ENCODE peak calls at places on chromosomes 7 and 10, in nine cellular contexts. C is thyroid gland, Y is spleen, I is astrocyte, G is PC-3, A is psoas muscle, M is tibial artery, N is AG04450, E is hepatocyte. H is an unnamed sample.

GRCh38 chr7:1914321-1914720 is 244.2 kb downstream of the ELFN1 start:
- DNase-seq in I (no peak), A (peak), E (no peak), G (no peak), N (no peak), Y (peak), M (no peak), C (no peak), H (peak)

GRCh38 chr10:11934262-11934661 is 108.3 kb downstream of the UPF2 start:
- DNase-seq in Y (no peak), A (no peak), E (no peak), G (no peak), M (no peak), C (no peak), N (no peak), I (peak), H (no peak)

GRCh38 chr10:110373059-110373458 is 68.3 kb upstream of the SMNDC1 start:
- DNase-seq in E (no peak), Y (no peak), M (no peak), C (no peak), N (no peak), A (no peak), G (no peak), I (peak), H (no peak)

GRCh38 chr7:771241-772004 is 44.3 kb upstream of the PRKAR1B start:
- DNase-seq in I (no peak), N (no peak), E (peak), C (peak), M (peak), Y (no peak), A (peak), G (no peak), H (peak)

GRCh38 chr10:32232378-32232777 is 114.6 kb downstream of the EPC1 start:
- DNase-seq in M (no peak), C (no peak), I (no peak), N (no peak), Y (no peak), E (peak), A (no peak), G (no peak), H (no peak)

GRCh38 chr10:119113805-119114732 is 10.2 kb downstream of the DENND10 start:
- DNase-seq in A (no peak), N (peak), G (peak), C (no peak), I (peak), E (peak), Y (no peak), M (no peak), H (no peak)

GRCh38 chr10:17086865-17087264 is 42.7 kb downstream of the CUBN start:
- DNase-seq in A (no peak), Y (no peak), G (no peak), M (no peak), E (no peak), N (no peak), C (no peak), I (no peak), H (no peak)

GRCh38 chr10:1715821-1716220 is 21.5 kb downstream of the ADARB2 start:
- DNase-seq in Y (no peak), G (peak), I (no peak), E (peak), N (no peak), A (no peak), C (no peak), M (no peak), H (no peak)

GRCh38 chr7:76354516-76354915 is 4.3 kb downstream of the YWHAG start:
- DNase-seq in Y (no peak), I (no peak), A (no peak), E (no peak), N (no peak), M (no peak), G (no peak), C (no peak), H (no peak)

GRCh38 chr10:70634011-70634410 is 31.5 kb upstream of the PRF1 start:
- DNase-seq in I (no peak), G (no peak), Y (no peak), C (no peak), N (no peak), E (no peak), M (no peak), A (no peak), H (no peak)

GRCh38 chr10:91284486-91285090 is 64.1 kb downstream of the PCGF5 start:
- DNase-seq in M (no peak), E (no peak), G (no peak), Y (no peak), I (no peak), C (no peak), N (no peak), A (no peak), H (no peak)

GRCh38 chr7:46215987-46216567 is 295.0 kb upstream of the IGFBP3 start:
- DNase-seq in N (no peak), A (peak), G (no peak), Y (no peak), I (no peak), C (peak), E (peak), M (no peak), H (peak)

GRCh38 chr10:32937824-32938482 is 20.1 kb downstream of the ITGB1 start:
- DNase-seq in A (no peak), G (no peak), I (no peak), E (peak), N (no peak), C (peak), Y (peak), M (no peak), H (no peak)

GRCh38 chr10:24963646-24964045 is 11.2 kb upstream of the PRTFDC1 start:
- DNase-seq in Y (no peak), M (no peak), G (no peak), A (no peak), C (no peak), I (peak), N (no peak), E (no peak), H (no peak)

GRCh38 chr10:12965571-12965970 is 35.9 kb downstream of the CCDC3 start:
- DNase-seq in E (no peak), I (peak), C (no peak), M (no peak), N (peak), Y (no peak), G (peak), A (no peak), H (no peak)

GRCh38 chr10:69731184-69731583 is 70.5 kb upstream of the COL13A1 start:
- DNase-seq in A (no peak), G (peak), C (no peak), N (peak), Y (no peak), E (peak), I (peak), M (no peak), H (no peak)

GRCh38 chr10:120643373-120643772 is 186.3 kb downstream of the PLPP4 start:
- DNase-seq in A (no peak), Y (no peak), C (no peak), N (no peak), I (no peak), E (no peak), M (no peak), G (no peak), H (no peak)

GRCh38 chr10:71878327-71879034 is 27.4 kb upstream of the PSAP start:
- DNase-seq in A (no peak), I (no peak), Y (peak), G (no peak), M (no peak), E (no peak), N (no peak), C (peak), H (no peak)

GRCh38 chr10:73655990-73656298 is at the start of gene SYNPO2L:
- DNase-seq in N (no peak), Y (no peak), A (peak), M (peak), I (no peak), C (no peak), G (no peak), E (no peak), H (peak)

GRCh38 chr10:124145109-124145860 is 51.9 kb upstream of the CHST15 start:
- DNase-seq in N (no peak), C (peak), M (peak), A (peak), G (no peak), I (no peak), Y (peak), E (no peak), H (peak)

GRCh38 chr7:30412810-30413504 is 65.6 kb downstream of the NOD1 start:
- DNase-seq in G (peak), C (peak), N (peak), I (peak), A (no peak), Y (no peak), E (peak), M (peak), H (no peak)

GRCh38 chr10:28991738-28992270 is 297.1 kb upstream of the LYZL1 start:
- DNase-seq in N (no peak), I (peak), A (no peak), C (peak), Y (no peak), E (peak), G (peak), M (no peak), H (peak)

GRCh38 chr7:99407849-99408346 is 499 bp downstream of the PDAP1 start:
- DNase-seq in I (peak), N (no peak), M (peak), E (peak), A (peak), C (peak), G (peak), Y (no peak), H (peak)

GRCh38 chr10:127889605-127890195 is 3.0 kb downstream of the CLRN3 start:
- DNase-seq in N (no peak), A (no peak), E (no peak), I (peak), Y (no peak), M (no peak), C (no peak), G (peak), H (no peak)

GRCh38 chr10:75959209-75959608 is 527.8 kb downstream of the LRMDA start:
- DNase-seq in A (no peak), M (no peak), Y (no peak), C (no peak), E (peak), I (peak), N (peak), G (peak), H (no peak)

GRCh38 chr10:44860811-44861751 is 50.1 kb upstream of the TMEM72 start:
- DNase-seq in Y (no peak), M (peak), E (peak), C (no peak), G (peak), N (no peak), A (peak), I (peak), H (no peak)

GRCh38 chr7:3109516-3109915 is 65.8 kb upstream of the CARD11 start:
- DNase-seq in G (no peak), E (no peak), N (no peak), M (no peak), Y (no peak), A (no peak), C (no peak), I (peak), H (no peak)

GRCh38 chr10:71616817-71617654 is 102.5 kb downstream of the C10orf105 start:
- DNase-seq in I (no peak), G (no peak), C (no peak), N (no peak), M (no peak), Y (no peak), E (no peak), A (no peak), H (no peak)

GRCh38 chr10:121551210-121551609 is 47.0 kb downstream of the FGFR2 start:
- DNase-seq in N (no peak), G (no peak), I (no peak), M (no peak), A (no peak), C (no peak), Y (no peak), E (no peak), H (no peak)

GRCh38 chr7:73668103-73668937 is 689 bp downstream of the VPS37D start:
- DNase-seq in G (no peak), M (no peak), Y (peak), C (no peak), N (no peak), E (peak), A (peak), I (peak), H (peak)

GRCh38 chr7:37411444-37412034 is 37.1 kb downstream of the ELMO1 start:
- DNase-seq in G (no peak), E (no peak), A (no peak), C (no peak), M (no peak), N (no peak), Y (no peak), I (no peak), H (no peak)

GRCh38 chr10:33238643-33239042 is 95.8 kb downstream of the NRP1 start:
- DNase-seq in I (peak), C (no peak), M (no peak), Y (no peak), G (peak), A (no peak), N (peak), E (no peak), H (no peak)

GRCh38 chr7:150896562-150897209 is 44.4 kb downstream of the AOC1 start:
- DNase-seq in A (no peak), G (no peak), N (no peak), M (no peak), I (no peak), Y (no peak), E (no peak), C (no peak), H (no peak)

GRCh38 chr7:90402785-90403173 is 482 bp upstream of the CLDN12 start:
- DNase-seq in G (no peak), M (no peak), I (no peak), N (no peak), Y (no peak), A (no peak), C (no peak), E (no peak), H (no peak)

GRCh38 chr10:73095479-73096021 is 1.1 kb downstream of the P4HA1 start:
- DNase-seq in N (peak), E (peak), C (peak), G (peak), A (no peak), M (peak), Y (no peak), I (peak), H (peak)

GRCh38 chr10:50552771-50553535 is 70.8 kb downstream of the SGMS1 start:
- DNase-seq in C (no peak), Y (no peak), M (no peak), A (no peak), G (peak), N (no peak), I (peak), E (peak), H (no peak)

GRCh38 chr7:99438573-99439480 is at the start of the genes CPSF4 and PTCD1:
- DNase-seq in C (peak), I (peak), G (peak), M (peak), Y (peak), A (peak), N (peak), E (peak), H (peak)

GRCh38 chr7:99919814-99920618 is 686 bp upstream of the TRIM4 start:
- DNase-seq in N (no peak), G (no peak), A (no peak), C (no peak), M (no peak), I (no peak), Y (no peak), E (no peak), H (no peak)

GRCh38 chr10:58189269-58189668 is 78.4 kb downstream of the IPMK start:
- DNase-seq in M (peak), Y (no peak), C (no peak), E (peak), I (peak), A (no peak), N (peak), G (peak), H (no peak)

DNA sequence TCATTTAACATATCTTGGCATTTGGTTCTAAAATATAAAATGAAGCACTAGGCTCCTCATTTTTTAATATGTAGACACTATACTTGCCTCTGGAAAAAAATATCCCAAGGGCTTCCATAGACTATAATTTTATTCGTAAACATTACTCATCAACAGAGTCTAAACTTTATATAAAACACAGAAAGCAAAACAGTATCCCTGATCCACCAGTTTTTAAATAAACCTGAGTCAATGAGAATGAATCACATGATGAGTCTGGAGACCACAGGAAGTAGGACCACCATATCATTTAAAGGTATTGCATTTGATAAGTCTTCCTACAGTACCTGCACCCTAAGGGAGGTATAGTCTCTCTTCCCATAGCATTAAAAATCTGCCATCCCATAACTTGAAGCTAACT is 228.0 kb downstream of the DGKI start:
- DNase-seq in E (no peak), I (no peak), A (no peak), C (no peak), N (no peak), Y (no peak), M (no peak), G (no peak), H (no peak)
- H3K27ac ChIP-seq in E (no peak), I (no peak), A (no peak), C (no peak), N (no peak), Y (no peak), M (no peak), G (no peak), H (no peak)

DNA sequence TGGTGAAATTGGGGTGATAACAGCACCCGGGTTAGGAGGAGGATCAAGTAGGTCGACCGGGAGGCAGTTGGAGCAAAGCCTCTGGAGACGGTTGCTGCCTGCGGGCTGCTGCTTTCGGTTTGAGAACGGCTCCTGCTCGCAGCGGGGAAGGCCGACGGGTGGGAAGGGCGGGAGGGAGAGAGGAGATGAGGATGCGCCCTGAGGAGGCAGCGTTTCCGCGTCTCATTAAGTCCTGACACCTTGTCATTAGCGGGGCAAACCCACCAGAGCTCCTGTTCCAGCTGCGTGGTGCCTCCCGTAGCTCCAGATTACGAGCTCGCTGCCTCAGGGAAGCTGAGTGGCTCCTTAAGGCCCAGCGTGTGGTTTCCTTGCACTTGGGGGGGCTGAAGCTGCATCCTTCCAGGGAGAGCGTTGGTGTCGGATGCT is 52.0 kb upstream of the CFAP46 start:
- DNase-seq in Y (no peak), I (no peak), C (no peak), N (no peak), A (no peak), E (no peak), G (no peak), M (no peak), H (peak)
- H3K4me3 ChIP-seq in Y (peak), I (no peak), C (no peak), N (peak), A (peak), E (no peak), G (no peak), M (peak), H (peak)

GRCh38 chr10:7527468-7527867 is 116.6 kb upstream of the SFMBT2 start:
- DNase-seq in N (no peak), C (no peak), M (no peak), A (no peak), Y (no peak), I (no peak), E (no peak), G (no peak), H (no peak)

GRCh38 chr10:7525314-7526016 is 114.6 kb upstream of the SFMBT2 start:
- DNase-seq in M (peak), A (no peak), G (peak), I (peak), E (peak), N (peak), C (peak), Y (no peak), H (peak)

GRCh38 chr10:7526017-7526400 is 115.2 kb upstream of the SFMBT2 start:
- DNase-seq in G (no peak), M (no peak), C (no peak), N (no peak), A (no peak), Y (no peak), I (no peak), E (no peak), H (no peak)

GRCh38 chr10:7532723-7533498 is 122.1 kb upstream of the SFMBT2 start:
- DNase-seq in C (no peak), I (no peak), G (no peak), M (no peak), E (no peak), Y (no peak), A (no peak), N (no peak), H (no peak)

DNA sequence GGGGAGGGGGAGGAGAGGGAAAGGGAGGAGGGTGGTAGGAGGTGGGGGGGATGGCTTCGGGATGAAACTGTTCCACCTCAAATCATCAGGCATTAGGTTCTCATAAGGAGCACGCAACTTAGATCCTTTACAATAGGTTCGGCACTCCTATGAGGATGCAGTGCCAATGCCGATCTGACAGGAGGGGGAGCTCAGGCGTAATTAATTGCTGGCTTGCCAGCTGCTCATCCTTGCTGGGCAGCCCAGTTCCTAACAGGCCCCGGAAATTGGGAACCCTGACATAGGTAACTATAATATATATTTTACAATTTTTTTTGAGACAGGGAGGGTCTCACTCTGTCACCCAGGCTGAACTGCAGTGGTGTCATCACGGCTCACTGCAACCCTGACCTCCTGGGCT is 118.8 kb upstream of the SFMBT2 start:
- DNase-seq in G (peak), N (no peak), M (no peak), C (no peak), E (peak), A (no peak), I (no peak), Y (no peak), H (no peak)
- TF ChIP-seq CTCF in G (no peak), N (no peak), M (peak), C (no peak), E (peak), A (no peak), I (no peak), Y (peak), H (peak)

DNA sequence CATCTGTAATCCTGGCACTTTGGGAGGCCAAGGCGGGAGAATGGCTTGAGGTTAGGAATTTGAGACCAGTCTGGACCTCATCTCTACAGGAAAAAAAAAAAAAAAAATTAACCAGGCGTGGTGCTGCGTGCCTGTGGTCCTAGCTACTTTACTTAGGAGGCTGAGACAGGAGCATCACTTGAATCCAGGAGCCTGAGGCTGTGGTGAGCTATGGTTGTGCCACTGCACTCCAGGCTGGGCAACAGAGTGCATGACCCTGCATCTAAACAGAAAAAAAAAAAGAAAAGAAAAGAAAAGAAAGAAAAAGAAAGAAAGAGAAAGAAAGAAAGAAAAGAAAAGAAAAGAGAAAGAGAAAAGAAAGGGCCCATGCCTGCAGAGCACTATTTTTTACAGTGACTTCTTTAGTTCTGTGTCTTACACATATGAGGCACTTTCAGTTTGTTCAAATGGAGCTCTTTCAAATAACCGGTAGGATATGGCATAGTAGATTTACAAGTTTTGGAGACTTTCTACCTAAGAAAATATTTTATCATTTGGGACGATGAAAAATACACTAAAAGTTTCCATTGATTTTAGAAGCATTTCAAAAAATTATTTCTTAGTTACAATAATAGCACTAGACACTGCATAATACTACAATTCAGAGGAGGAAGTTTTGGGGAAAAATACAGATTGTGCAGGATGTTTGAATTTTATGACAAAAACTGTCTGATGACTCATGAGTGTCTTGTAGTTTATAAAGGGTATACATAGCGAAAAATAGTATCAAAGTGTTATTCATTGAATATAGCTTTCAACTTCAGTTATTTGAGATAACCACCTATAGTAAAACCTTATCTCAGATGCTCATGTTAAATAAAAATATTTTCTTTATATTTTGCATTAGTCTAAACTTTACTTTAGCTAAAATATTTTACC is 75.9 kb downstream of the MDFIC start:
- DNase-seq in I (no peak), A (no peak), M (no peak), N (no peak), G (peak), E (no peak), C (no peak), Y (no peak), H (no peak)
- H3K27ac ChIP-seq in I (no peak), A (no peak), M (no peak), N (no peak), G (peak), E (no peak), C (no peak), Y (no peak), H (no peak)

GRCh38 chr7:132576723-132577089 is 436 bp upstream of the PLXNA4 start:
- DNase-seq in A (no peak), C (no peak), E (peak), I (no peak), N (no peak), G (no peak), Y (no peak), M (no peak), H (peak)
- H3K4me3 ChIP-seq in A (peak), C (peak), E (peak), I (peak), N (no peak), G (peak), Y (peak), M (peak), H (peak)